ENCODE peak calls at places on chromosomes 6 and 20, in four cellular contexts. W, E, U and X are unnamed samples. For H3K36me3, the result is how much of the 10 kb centered on the place peaks cover.

GRCh38 chr20:44065401-44066340 is 121.3 kb downstream of the JPH2 start:
- DNase-seq in W (peak), E (no peak), U (no peak), X (no peak)

GRCh38 chr6:134060491-134061106 is 8.2 kb upstream of the SLC2A12 start:
- DNase-seq in U (no peak), W (no peak), E (peak), X (no peak)

GRCh38 chr6:89840538-89840937 is 10.9 kb downstream of the CASP8AP2 start:
- DNase-seq in U (peak), E (peak), W (no peak), X (no peak)

GRCh38 chr6:169701218-169701952 is 444 bp downstream of the WDR27 start:
- DNase-seq in E (no peak), U (no peak), W (no peak), X (no peak)

GRCh38 chr20:51586005-51586440 is 43.5 kb upstream of the NFATC2 start:
- DNase-seq in W (no peak), U (no peak), E (peak), X (no peak)

GRCh38 chr20:13223731-13224130 is 2.7 kb downstream of the ISM1 start:
- DNase-seq in E (no peak), W (no peak), U (no peak), X (no peak)

GRCh38 chr6:109961666-109962065 is 16.4 kb upstream of the GPR6 start:
- DNase-seq in W (no peak), E (no peak), U (no peak), X (no peak)

GRCh38 chr6:17714879-17715860 is 8.4 kb upstream of the NUP153 start:
- DNase-seq in U (no peak), E (peak), W (no peak), X (no peak)

GRCh38 chr6:121260651-121261102 is 73.6 kb downstream of the TBC1D32 start:
- DNase-seq in U (peak), E (peak), W (no peak), X (no peak)

GRCh38 chr20:63950701-63951397 is 5.4 kb downstream of the UCKL1 start:
- DNase-seq in U (peak), E (no peak), W (no peak), X (no peak)

GRCh38 chr6:66057034-66057433 is 350.0 kb upstream of the EYS start:
- DNase-seq in W (no peak), U (no peak), E (no peak), X (no peak)

GRCh38 chr6:66051812-66052211 is 344.8 kb upstream of the EYS start:
- DNase-seq in W (no peak), U (no peak), E (no peak), X (no peak)

DNA sequence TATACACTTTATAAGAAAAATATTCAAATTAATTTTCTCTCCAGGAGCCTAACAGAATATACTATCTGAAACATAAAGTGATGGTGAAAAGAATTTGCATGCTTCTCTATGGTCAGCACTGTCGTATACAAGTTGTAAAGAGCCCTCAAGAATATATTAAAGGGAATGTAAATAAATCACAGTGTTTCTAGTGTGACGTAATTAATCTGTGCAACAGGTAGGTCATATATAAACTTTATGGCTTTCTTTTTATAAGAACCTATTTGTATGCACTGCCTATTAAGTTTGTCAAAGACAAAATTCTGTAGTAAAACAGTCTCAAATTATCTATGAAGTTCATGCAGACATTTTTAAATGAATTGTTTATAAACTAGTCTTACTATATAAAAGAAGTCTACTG is 347.9 kb upstream of the EYS start:
- DNase-seq in E (no peak), U (no peak), W (no peak), X (no peak)
- TF ChIP-seq POLR2A in E (no peak), U (no peak), W (no peak), X (no peak)

GRCh38 chr6:161134550-161135298 is 139.1 kb downstream of the AGPAT4 start:
- DNase-seq in E (no peak), W (no peak), U (no peak), X (no peak)
- H3K36me3 ChIP-seq in E (under half), W (under half), U (under half), X (under half)

GRCh38 chr20:9409352-9409751 is 105.0 kb upstream of the LAMP5 start:
- DNase-seq in W (no peak), E (peak), U (no peak), X (no peak)
- TF ChIP-seq POLR2A in W (no peak), E (no peak), U (no peak), X (no peak)

GRCh38 chr20:35700625-35701148 is 1.5 kb downstream of the ROMO1 start:
- DNase-seq in U (no peak), W (no peak), E (no peak), X (no peak)

GRCh38 chr20:35702051-35702823 is 3.0 kb downstream of the ROMO1 start:
- DNase-seq in U (no peak), W (no peak), E (peak), X (no peak)

GRCh38 chr20:35708502-35708901 is 9.3 kb downstream of the ROMO1 start:
- DNase-seq in U (no peak), E (no peak), W (no peak), X (no peak)

GRCh38 chr20:35702824-35703695 is 3.9 kb downstream of the ROMO1 start:
- DNase-seq in E (no peak), U (no peak), W (no peak), X (no peak)

DNA sequence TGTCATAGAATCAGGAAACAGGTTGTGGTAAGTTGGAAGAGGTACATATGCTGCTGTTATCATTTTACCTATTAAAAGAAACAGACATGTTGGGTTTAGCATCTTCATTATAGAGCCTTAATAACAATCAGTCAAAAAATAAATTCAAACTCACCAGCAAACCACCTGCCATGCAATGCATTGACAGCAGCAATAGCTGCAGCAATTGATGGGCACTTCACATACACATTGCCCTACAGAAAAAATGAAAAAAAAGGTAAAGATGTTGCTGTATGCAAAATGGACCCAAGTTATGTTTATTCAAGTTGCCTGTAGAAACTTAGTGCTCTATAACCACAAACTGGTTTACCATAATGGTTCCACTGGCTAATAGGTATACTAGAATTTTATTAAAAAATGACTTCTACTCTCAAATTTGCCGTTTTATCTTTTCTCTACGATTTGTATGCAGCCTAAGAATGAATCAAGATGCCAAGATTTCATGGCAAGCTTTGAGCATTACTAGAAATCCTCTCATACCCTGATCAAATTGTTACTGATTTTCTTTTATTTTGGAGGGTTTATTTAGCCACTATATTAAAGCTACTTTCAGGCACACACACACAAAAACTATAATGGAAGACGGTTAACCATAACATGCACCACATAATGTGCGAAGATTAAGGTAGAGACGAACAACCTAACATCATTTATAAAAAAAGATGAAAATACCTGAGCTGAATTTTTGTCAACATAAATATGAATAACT is 5.5 kb downstream of the ROMO1 start:
- DNase-seq in U (no peak), E (no peak), W (no peak), X (no peak)
- H3K36me3 ChIP-seq in U (half or more), E (half or more), W (half or more), X (half or more)

DNA sequence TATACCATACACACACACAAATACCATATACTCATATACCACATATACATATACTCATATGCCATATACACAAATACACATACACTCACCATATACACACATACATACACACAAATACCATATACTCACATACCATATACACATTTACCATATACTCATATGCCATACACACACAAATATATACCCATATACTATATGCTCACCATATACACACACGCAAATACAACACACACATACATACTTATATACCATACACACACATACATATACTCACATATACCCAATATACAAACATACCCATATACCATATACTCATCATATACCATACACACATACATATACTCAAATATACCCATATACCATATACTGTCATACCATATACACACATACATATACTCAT is 99.2 kb downstream of the ZMYND8 start:
- DNase-seq in U (no peak), E (no peak), W (no peak), X (no peak)
- TF ChIP-seq POLR2A in U (no peak), E (no peak), W (no peak), X (no peak)

GRCh38 chr6:44135173-44135748 is 7.9 kb downstream of the TMEM63B start:
- DNase-seq in E (no peak), U (no peak), W (no peak), X (no peak)

GRCh38 chr6:44138717-44139350 is 11.5 kb downstream of the TMEM63B start:
- DNase-seq in W (no peak), U (no peak), E (no peak), X (no peak)

GRCh38 chr6:44133981-44134711 is 6.8 kb downstream of the TMEM63B start:
- DNase-seq in E (no peak), U (no peak), W (no peak), X (no peak)

GRCh38 chr6:44133003-44133931 is 5.9 kb downstream of the TMEM63B start:
- DNase-seq in W (no peak), E (peak), U (peak), X (no peak)

GRCh38 chr6:44135875-44136274 is 8.5 kb downstream of the TMEM63B start:
- DNase-seq in E (no peak), W (no peak), U (no peak), X (no peak)
- H3K36me3 ChIP-seq in E (under half), W (half or more), U (half or more), X (half or more)

GRCh38 chr20:382291-383115 is 1.9 kb downstream of the TRIB3 start:
- DNase-seq in U (no peak), W (no peak), E (no peak), X (no peak)
- TF ChIP-seq POLR2A in U (no peak), W (no peak), E (no peak), X (no peak)

DNA sequence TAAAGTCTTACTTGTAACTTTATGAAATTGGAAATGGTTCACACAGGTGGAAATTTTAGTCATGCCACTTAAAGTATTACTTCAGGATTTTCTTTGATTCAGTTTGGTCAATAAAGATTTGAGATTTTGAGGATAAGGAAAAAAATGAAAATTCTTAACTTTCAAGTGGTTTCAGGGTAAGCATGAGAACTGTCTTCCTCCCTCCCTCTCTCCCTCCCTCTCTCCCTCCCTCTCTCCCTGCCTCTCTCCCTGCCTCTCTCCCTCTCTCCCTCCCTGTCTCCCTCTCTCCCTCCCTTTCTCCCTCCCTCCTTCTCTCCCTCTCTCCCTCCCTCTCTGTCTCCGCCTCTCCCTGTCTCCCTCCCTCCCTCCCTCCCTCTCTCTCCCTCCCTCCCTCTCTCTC is 36.9 kb downstream of the L3MBTL3 start:
- DNase-seq in U (no peak), E (no peak), W (no peak), X (no peak)
- H3K36me3 ChIP-seq in U (under half), E (under half), W (under half), X (under half)

DNA sequence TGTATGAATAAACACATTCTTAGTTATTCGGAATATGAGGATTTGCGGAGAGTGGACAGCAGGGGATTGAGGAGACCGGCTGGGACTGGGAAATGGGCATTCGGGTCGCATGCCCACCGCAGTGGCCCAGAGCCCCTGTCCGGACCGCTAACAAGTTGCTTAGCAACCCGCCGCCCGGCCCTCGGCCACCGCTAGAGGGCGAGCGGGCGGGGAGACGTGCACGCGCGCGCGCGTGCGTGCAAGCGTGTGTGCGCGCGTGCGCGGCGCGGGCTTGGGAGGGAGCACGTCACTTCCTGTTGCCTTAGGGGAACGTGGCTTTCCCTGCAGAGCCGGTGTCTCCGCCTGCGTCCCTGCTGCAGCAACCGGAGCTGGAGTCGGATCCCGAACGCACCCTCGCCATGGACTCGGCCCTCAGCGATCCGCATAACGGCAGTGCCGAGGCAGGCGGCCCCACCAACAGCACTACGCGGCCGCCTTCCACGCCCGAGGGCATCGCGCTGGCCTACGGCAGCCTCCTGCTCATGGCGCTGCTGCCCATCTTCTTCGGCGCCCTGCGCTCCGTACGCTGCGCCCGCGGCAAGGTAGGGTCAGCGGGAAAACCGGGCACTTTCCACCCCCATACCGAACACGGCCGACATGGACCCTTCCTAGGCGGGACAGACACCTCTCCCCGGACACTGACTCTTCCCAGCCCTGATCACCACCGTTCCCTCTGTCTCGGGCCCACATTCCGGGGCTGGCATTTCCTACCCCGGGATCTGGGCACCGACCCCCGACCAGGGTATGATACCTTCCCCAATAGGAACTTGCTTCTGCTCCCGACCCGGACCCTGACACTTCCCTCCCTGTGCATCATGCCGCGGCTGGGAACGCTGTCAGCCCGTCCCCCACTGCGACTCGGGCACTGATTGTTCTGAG is at the start of gene HM13:
- DNase-seq in U (peak), W (peak), E (peak), X (peak)
- TF ChIP-seq POLR2A in U (no peak), W (no peak), E (peak), X (peak)

GRCh38 chr6:45433533-45434400 is 56.0 kb upstream of the SUPT3H start:
- DNase-seq in E (no peak), W (no peak), U (no peak), X (no peak)
- H3K36me3 ChIP-seq in E (under half), W (under half), U (under half), X (under half)